ENCODE peak calls at places on chromosomes 6 and 20, in seven cellular contexts. M is HepG2, U is K562, D is HCT116, Q is SK-N-SH, P is H1, J is GM12878. T is an unnamed sample.

GRCh38 chr20:39691151-39691862 is 729.2 kb downstream of the DHX35 start:
- DNase-seq in J (no peak), Q (no peak), M (no peak), P (no peak), U (no peak), D (no peak), T (no peak)

GRCh38 chr6:12136905-12137304 is 124.8 kb downstream of the HIVEP1 start:
- DNase-seq in J (no peak), U (no peak), D (no peak), P (no peak), M (no peak), Q (no peak), T (no peak)

GRCh38 chr6:16688984-16689636 is 72.2 kb downstream of the ATXN1 start:
- DNase-seq in J (no peak), Q (no peak), P (no peak), M (no peak), D (no peak), U (no peak), T (no peak)

GRCh38 chr6:148693882-148694484 is 52.8 kb upstream of the UST start:
- DNase-seq in Q (no peak), J (no peak), P (no peak), D (no peak), U (no peak), M (no peak), T (no peak)

GRCh38 chr6:149862901-149863595 is 1.1 kb downstream of the LRP11 start:
- DNase-seq in P (peak; percentile 73), M (peak; percentile 38), U (peak; percentile 53), D (no peak), J (no peak), Q (peak; percentile 86), T (peak; percentile 97)

GRCh38 chr6:147000545-147001488 is 203.4 kb upstream of the STXBP5 start:
- DNase-seq in U (peak; percentile 27), D (no peak), M (no peak), P (no peak), J (no peak), Q (no peak), T (no peak)

GRCh38 chr6:106223300-106223930 is 102.1 kb downstream of the ATG5 start:
- DNase-seq in Q (peak; percentile 15), M (peak; percentile 46), U (peak; percentile 28), J (peak; percentile 52), P (no peak), D (peak; percentile 72), T (peak; percentile 67)

GRCh38 chr6:2598867-2599266 is 151.9 kb downstream of the MYLK4 start:
- DNase-seq in J (no peak), D (no peak), U (no peak), Q (no peak), M (no peak), P (no peak), T (no peak)

GRCh38 chr20:16556299-16556698 is 16.9 kb downstream of the KIF16B start:
- DNase-seq in J (no peak), P (no peak), M (no peak), U (no peak), D (no peak), Q (no peak), T (no peak)

GRCh38 chr20:5880326-5880725 is 70.0 kb downstream of the TRMT6 start:
- DNase-seq in D (no peak), M (no peak), Q (no peak), J (no peak), P (no peak), U (no peak), T (no peak)

GRCh38 chr6:14313220-14313619 is 195.6 kb downstream of the CD83 start:
- DNase-seq in M (no peak), P (no peak), D (no peak), U (no peak), J (peak; percentile 16), Q (no peak), T (no peak)

GRCh38 chr6:33915134-33915533 is 111.3 kb upstream of the MLN start:
- DNase-seq in U (no peak), P (no peak), D (no peak), M (no peak), Q (no peak), J (no peak), T (no peak)

GRCh38 chr6:27280064-27280539 is 32.0 kb downstream of the POM121L2 start:
- DNase-seq in D (peak; percentile 45), P (peak; percentile 82), M (peak; percentile 65), U (peak; percentile 72), Q (peak; percentile 31), J (no peak), T (peak; percentile 29)

GRCh38 chr6:139376604-139377218 is 2.3 kb upstream of the CITED2 start:
- DNase-seq in J (no peak), U (no peak), P (no peak), Q (no peak), M (peak; percentile 48), D (no peak), T (peak; percentile 16)

GRCh38 chr6:139375239-139376053 is 998 bp upstream of the CITED2 start:
- DNase-seq in D (peak; percentile 83), U (peak; percentile 88), Q (peak; percentile 79), M (peak; percentile 96), J (peak; percentile 65), P (peak; percentile 91), T (peak; percentile 37)

GRCh38 chr6:139374357-139375238 is at the start of gene CITED2:
- DNase-seq in D (peak; percentile 89), U (peak; percentile 85), Q (peak; percentile 87), P (peak; percentile 97), M (peak; percentile 90), J (peak; percentile 79), T (no peak)

GRCh38 chr6:139373928-139374356 is 506 bp downstream of the CITED2 start:
- DNase-seq in U (peak; percentile 17), J (no peak), P (no peak), Q (no peak), D (no peak), M (no peak), T (no peak)

GRCh38 chr6:139376054-139376355 is 1.6 kb upstream of the CITED2 start:
- DNase-seq in P (no peak), D (no peak), M (no peak), Q (no peak), J (peak; percentile 38), U (peak; percentile 39), T (no peak)
- TF ChIP-seq JUND in P (no peak), D (no peak), M (no peak), Q (no peak), J (no peak), U (no peak), T (no peak)

GRCh38 chr20:48789185-48789668 is 38.6 kb downstream of the PREX1 start:
- DNase-seq in M (no peak), P (no peak), J (no peak), U (no peak), D (no peak), Q (no peak), T (no peak)

GRCh38 chr20:48791666-48792071 is 36.1 kb downstream of the PREX1 start:
- DNase-seq in U (no peak), Q (no peak), D (no peak), M (no peak), P (no peak), J (no peak), T (peak; percentile 74)

GRCh38 chr20:48791014-48791413 is 36.8 kb downstream of the PREX1 start:
- DNase-seq in U (no peak), J (no peak), Q (peak; percentile 35), D (no peak), M (no peak), P (no peak), T (peak; percentile 73)

GRCh38 chr20:48788486-48789072 is 39.2 kb downstream of the PREX1 start:
- DNase-seq in P (no peak), J (peak; percentile 94), Q (no peak), M (no peak), U (no peak), D (no peak), T (no peak)

DNA sequence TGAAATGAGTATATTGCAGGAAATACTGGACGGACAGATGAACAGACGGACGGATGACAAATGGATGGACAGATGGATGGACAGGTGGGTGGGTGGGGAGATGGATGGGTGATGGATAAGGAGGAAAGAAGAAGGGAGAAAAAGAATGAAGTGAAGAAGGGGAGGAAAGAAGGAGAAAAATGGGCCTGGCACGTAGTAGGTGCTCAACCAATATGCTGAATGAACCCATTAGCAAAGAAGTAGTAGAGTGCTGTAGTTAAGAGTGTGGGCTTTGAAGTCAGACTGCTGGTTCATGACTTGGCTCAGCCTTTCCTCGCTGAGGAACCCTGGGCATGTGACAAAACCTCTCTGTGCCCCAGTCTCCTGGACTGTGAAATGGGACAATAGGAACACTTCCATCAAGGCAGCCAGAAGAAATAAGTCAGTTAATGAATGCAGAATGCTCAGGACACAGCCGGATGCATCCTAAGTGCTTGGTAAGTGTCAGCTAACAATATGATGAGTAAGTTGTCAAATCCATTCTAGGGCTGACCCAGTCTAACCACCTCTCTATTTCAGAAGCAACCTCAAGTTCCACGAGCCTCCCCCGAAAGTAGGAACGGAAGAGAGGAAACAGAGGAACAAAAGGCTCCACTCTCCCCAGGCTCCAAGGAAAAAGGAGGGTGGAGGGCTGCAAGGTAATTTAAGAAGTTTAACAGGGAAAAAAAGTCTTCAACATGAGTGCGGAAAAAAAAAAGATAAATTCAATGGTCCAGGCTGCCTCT is 37.8 kb downstream of the PREX1 start:
- DNase-seq in U (no peak), Q (no peak), P (no peak), D (no peak), J (no peak), M (no peak), T (no peak)
- TF ChIP-seq JUND in U (no peak), Q (no peak), P (no peak), D (no peak), J (no peak), M (no peak), T (no peak)

GRCh38 chr6:170284126-170284773 is 6.6 kb downstream of the DLL1 start:
- DNase-seq in D (no peak), Q (no peak), P (no peak), M (no peak), J (no peak), U (no peak), T (no peak)
- TF ChIP-seq JUND in D (no peak), Q (no peak), P (no peak), M (no peak), J (no peak), U (no peak), T (no peak)

GRCh38 chr6:52081237-52081636 is 6.2 kb downstream of the PKHD1 start:
- DNase-seq in J (no peak), M (no peak), U (no peak), D (no peak), P (no peak), Q (no peak), T (no peak)

GRCh38 chr6:52074155-52074554 is 13.3 kb downstream of the PKHD1 start:
- DNase-seq in M (no peak), Q (no peak), U (peak; percentile 11), J (no peak), P (no peak), D (no peak), T (no peak)

GRCh38 chr6:52077180-52077884 is 10.1 kb downstream of the PKHD1 start:
- DNase-seq in D (no peak), J (no peak), P (no peak), Q (peak; percentile 3), U (no peak), M (no peak), T (no peak)

GRCh38 chr6:52077961-52078613 is 9.3 kb downstream of the PKHD1 start:
- DNase-seq in P (no peak), D (no peak), Q (no peak), M (no peak), U (no peak), J (no peak), T (no peak)

DNA sequence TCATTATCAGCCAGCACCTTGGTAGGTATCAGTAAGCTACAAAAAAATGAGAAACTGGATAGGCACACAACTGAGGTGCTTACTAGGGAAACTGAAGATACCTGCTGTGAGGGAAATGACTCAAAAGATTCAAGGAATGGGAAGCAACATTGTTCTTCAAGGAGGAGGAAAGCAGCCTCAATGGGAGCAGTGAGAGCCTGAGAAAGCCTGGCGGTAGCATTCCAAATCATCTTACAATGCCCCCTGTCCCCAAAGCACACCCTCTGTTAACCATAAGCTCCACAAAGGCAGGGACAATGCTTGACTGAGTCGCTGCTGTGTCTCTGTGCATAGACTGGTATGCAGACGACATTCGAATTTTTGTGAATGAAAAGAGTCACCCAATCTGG is 10.6 kb downstream of the PKHD1 start:
- DNase-seq in J (no peak), D (no peak), P (no peak), Q (no peak), U (no peak), M (no peak), T (no peak)
- TF ChIP-seq JUND in J (no peak), D (no peak), P (no peak), Q (no peak), U (no peak), M (no peak), T (no peak)